ENCODE peak calls at places on chromosomes 6 and 20, in four cellular contexts. One of them, this sample, is unnamed.

GRCh38 chr6:158818008-158818579 is 1.1 kb downstream of the EZR start:
- DNase-seq in body of pancreas: peak; percentile 90
- DNase-seq in stomach: peak; percentile 89
- DNase-seq in GM12878: no peak
- DNase-seq in this sample: peak; percentile 65

GRCh38 chr6:139486476-139486799 is 112.0 kb upstream of the CITED2 start:
- DNase-seq in GM12878: no peak
- DNase-seq in stomach: no peak
- DNase-seq in body of pancreas: no peak
- DNase-seq in this sample: no peak

GRCh38 chr20:12722096-12722495 is 286.7 kb upstream of the SPTLC3 start:
- DNase-seq in GM12878: no peak
- DNase-seq in stomach: no peak
- DNase-seq in body of pancreas: no peak
- DNase-seq in this sample: no peak

GRCh38 chr20:43508106-43508505 is 609 bp downstream of the L3MBTL1 start:
- DNase-seq in stomach: no peak
- DNase-seq in GM12878: no peak
- DNase-seq in body of pancreas: no peak
- DNase-seq in this sample: no peak

GRCh38 chr6:167811689-167812487 is 14.8 kb upstream of the AFDN start:
- DNase-seq in stomach: no peak
- DNase-seq in GM12878: no peak
- DNase-seq in body of pancreas: no peak
- DNase-seq in this sample: no peak

GRCh38 chr6:14671261-14671681 is 553.7 kb downstream of the CD83 start:
- DNase-seq in stomach: peak; percentile 65
- DNase-seq in body of pancreas: peak; percentile 32
- DNase-seq in GM12878: no peak
- DNase-seq in this sample: peak; percentile 49

GRCh38 chr6:32970413-32971244 is 2.2 kb downstream of the BRD2 start:
- DNase-seq in body of pancreas: peak; percentile 87
- DNase-seq in stomach: peak; percentile 89
- DNase-seq in GM12878: peak; percentile 61
- DNase-seq in this sample: peak; percentile 91

GRCh38 chr6:14888575-14889000 is 357.3 kb upstream of the JARID2 start:
- DNase-seq in GM12878: no peak
- DNase-seq in body of pancreas: no peak
- DNase-seq in stomach: no peak
- DNase-seq in this sample: peak; percentile 42

GRCh38 chr6:22248513-22249308 is 48.1 kb downstream of the PRL start:
- DNase-seq in body of pancreas: no peak
- DNase-seq in stomach: no peak
- DNase-seq in GM12878: no peak
- DNase-seq in this sample: no peak

GRCh38 chr6:127716425-127716930 is 139.5 kb downstream of the C6orf58 start:
- DNase-seq in body of pancreas: no peak
- DNase-seq in GM12878: no peak
- DNase-seq in stomach: no peak
- DNase-seq in this sample: no peak

GRCh38 chr6:166583230-166583629 is 3.2 kb downstream of the RAMACL start:
- DNase-seq in body of pancreas: no peak
- DNase-seq in GM12878: no peak
- DNase-seq in stomach: no peak
- DNase-seq in this sample: no peak

GRCh38 chr20:50333856-50334255 is 143.2 kb downstream of the CEBPB start:
- DNase-seq in body of pancreas: no peak
- DNase-seq in GM12878: no peak
- DNase-seq in stomach: no peak
- DNase-seq in this sample: no peak

GRCh38 chr20:50331469-50332251 is 141.0 kb downstream of the CEBPB start:
- DNase-seq in body of pancreas: peak; percentile 68
- DNase-seq in stomach: peak; percentile 77
- DNase-seq in GM12878: no peak
- DNase-seq in this sample: no peak

GRCh38 chr20:50335105-50335504 is 144.5 kb downstream of the CEBPB start:
- DNase-seq in stomach: no peak
- DNase-seq in GM12878: no peak
- DNase-seq in body of pancreas: peak; percentile 31
- DNase-seq in this sample: no peak

GRCh38 chr20:50332491-50332980 is 141.9 kb downstream of the CEBPB start:
- DNase-seq in GM12878: no peak
- DNase-seq in stomach: no peak
- DNase-seq in body of pancreas: no peak
- DNase-seq in this sample: no peak

DNA sequence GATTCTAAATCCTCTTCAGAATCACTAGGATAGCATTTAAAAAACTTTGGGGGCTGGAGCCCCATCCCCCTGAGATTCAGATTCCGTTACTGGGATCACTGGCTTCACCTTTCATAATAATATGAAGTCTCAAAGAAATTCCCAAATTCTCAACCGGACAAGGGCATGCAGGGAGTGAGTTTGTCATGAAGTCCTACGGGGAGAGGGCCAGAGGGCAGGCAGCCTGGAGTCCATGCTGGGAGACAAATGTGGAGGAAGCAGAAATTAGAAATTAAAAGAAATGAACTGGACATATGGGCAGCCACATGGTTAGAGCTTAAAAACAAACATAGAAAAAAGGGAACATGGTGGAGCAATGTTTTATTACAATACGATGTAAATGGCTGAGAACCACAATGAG is 142.5 kb downstream of the CEBPB start:
- DNase-seq in body of pancreas: no peak
- DNase-seq in GM12878: no peak
- DNase-seq in stomach: no peak
- DNase-seq in this sample: no peak
- H3K4me1 ChIP-seq in body of pancreas: peaks cover 20% of the 10 kb centered on the region
- H3K4me1 ChIP-seq in GM12878: peaks cover 6% of the 10 kb centered on the region
- H3K4me1 ChIP-seq in stomach: peaks cover 25% of the 10 kb centered on the region
- H3K4me1 ChIP-seq in this sample: no peaks in the 10 kb centered on the region

DNA sequence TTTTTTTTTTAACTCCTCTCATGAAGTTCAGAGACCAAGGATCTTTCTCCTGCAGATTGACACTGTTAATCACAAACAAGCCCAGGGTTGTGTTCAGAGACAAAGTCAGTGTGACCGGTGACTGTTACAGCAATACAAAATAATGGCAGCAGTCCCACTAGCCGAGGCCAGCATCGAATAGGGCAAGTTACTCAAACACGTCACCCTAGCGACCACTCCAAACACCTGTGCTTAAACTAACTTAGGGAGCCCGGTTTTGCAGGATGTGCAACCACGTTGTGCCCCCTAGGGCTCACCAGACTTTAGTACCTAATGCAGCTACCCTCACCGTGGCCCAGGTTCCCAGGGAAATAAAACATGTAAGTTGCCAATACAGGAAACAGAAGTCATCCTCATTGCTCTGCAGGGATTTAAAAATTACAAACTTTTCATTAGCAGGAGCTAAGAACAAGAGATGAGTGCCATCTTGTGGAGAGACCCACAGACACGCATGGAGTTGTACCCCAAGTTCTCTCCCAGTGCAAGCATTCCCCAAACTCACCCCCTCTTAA is 38.1 kb downstream of the FAM50B start:
- DNase-seq in GM12878: peak; percentile 1
- DNase-seq in stomach: no peak
- DNase-seq in body of pancreas: no peak
- DNase-seq in this sample: no peak
- TF ChIP-seq CTCF in GM12878: peak; percentile 35
- TF ChIP-seq CTCF in stomach: peak; percentile 45
- TF ChIP-seq CTCF in body of pancreas: peak; percentile 41
- TF ChIP-seq CTCF in this sample: peak; percentile 57

DNA sequence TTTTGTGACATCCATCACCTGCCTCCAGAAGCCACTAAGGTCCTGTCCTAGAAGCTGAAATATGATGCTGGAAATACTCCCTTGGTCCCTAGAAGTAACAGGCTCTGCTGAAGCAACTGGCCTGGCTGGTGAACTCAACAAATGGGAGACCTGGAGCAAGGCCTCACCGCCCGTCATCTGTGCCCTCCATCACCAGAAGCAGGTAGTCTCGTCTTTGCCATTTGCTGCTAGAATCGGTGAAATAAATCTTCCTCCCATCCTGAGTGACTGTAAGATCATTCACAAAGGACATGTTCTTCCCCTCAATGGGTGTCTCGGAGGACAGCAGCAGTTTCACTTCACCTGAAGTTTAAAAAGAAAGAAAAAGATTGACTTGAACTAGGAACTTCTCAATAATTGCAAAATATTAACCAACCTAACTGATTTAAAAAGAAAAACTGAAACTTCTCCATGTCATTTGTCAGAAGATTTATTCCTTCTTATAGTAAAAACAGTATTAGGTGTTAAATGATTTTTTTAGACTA is 21.0 kb downstream of the CST7 start:
- DNase-seq in stomach: no peak
- DNase-seq in GM12878: no peak
- DNase-seq in body of pancreas: no peak
- DNase-seq in this sample: no peak
- H3K36me3 ChIP-seq in stomach: peaks cover 88% of the 10 kb centered on the region
- H3K36me3 ChIP-seq in GM12878: peaks cover 28% of the 10 kb centered on the region
- H3K36me3 ChIP-seq in body of pancreas: no peaks in the 10 kb centered on the region
- H3K36me3 ChIP-seq in this sample: peaks cover 90% of the 10 kb centered on the region

GRCh38 chr20:57443866-57444265 is 52.7 kb downstream of the RBM38 start:
- DNase-seq in GM12878: no peak
- DNase-seq in body of pancreas: no peak
- DNase-seq in stomach: no peak
- DNase-seq in this sample: no peak
- H3K4me1 ChIP-seq in GM12878: no peaks in the 10 kb centered on the region
- H3K4me1 ChIP-seq in body of pancreas: peaks cover 38% of the 10 kb centered on the region
- H3K4me1 ChIP-seq in stomach: peaks cover 42% of the 10 kb centered on the region
- H3K4me1 ChIP-seq in this sample: peaks cover 32% of the 10 kb centered on the region

GRCh38 chr6:100370265-100370664 is 94.5 kb downstream of the SIM1 start:
- DNase-seq in body of pancreas: no peak
- DNase-seq in stomach: no peak
- DNase-seq in GM12878: no peak
- DNase-seq in this sample: no peak
- TF ChIP-seq CTCF in body of pancreas: peak; percentile 17
- TF ChIP-seq CTCF in stomach: no peak
- TF ChIP-seq CTCF in GM12878: no peak
- TF ChIP-seq CTCF in this sample: no peak

GRCh38 chr20:62123450-62124118 is 1.3 kb downstream of the LSM14B start:
- DNase-seq in GM12878: no peak
- DNase-seq in body of pancreas: no peak
- DNase-seq in stomach: no peak
- DNase-seq in this sample: no peak

GRCh38 chr20:62127799-62128198 is 5.5 kb downstream of the LSM14B start:
- DNase-seq in stomach: no peak
- DNase-seq in GM12878: no peak
- DNase-seq in body of pancreas: no peak
- DNase-seq in this sample: no peak

GRCh38 chr20:62128499-62128898 is 6.2 kb downstream of the LSM14B start:
- DNase-seq in GM12878: no peak
- DNase-seq in body of pancreas: no peak
- DNase-seq in stomach: no peak
- DNase-seq in this sample: no peak

GRCh38 chr20:62122659-62123449 is 579 bp downstream of the LSM14B start:
- DNase-seq in GM12878: no peak
- DNase-seq in body of pancreas: peak; percentile 66
- DNase-seq in stomach: peak; percentile 63
- DNase-seq in this sample: peak; percentile 23

GRCh38 chr20:62126141-62126540 is 3.9 kb downstream of the LSM14B start:
- DNase-seq in body of pancreas: no peak
- DNase-seq in GM12878: no peak
- DNase-seq in stomach: no peak
- DNase-seq in this sample: no peak
- H3K36me3 ChIP-seq in body of pancreas: peaks cover 4% of the 10 kb centered on the region
- H3K36me3 ChIP-seq in GM12878: peaks cover 32% of the 10 kb centered on the region
- H3K36me3 ChIP-seq in stomach: peaks cover 75% of the 10 kb centered on the region
- H3K36me3 ChIP-seq in this sample: peaks cover 54% of the 10 kb centered on the region

This sample was measured in heart right ventricle.